ENCODE peak calls at places on chromosomes 16 and 17, in four cellular contexts. F is activated CD4-positive, alpha-beta T cell treated with anti-CD3 and anti-CD28 coated beads for 36 hours; G is GDM1; W is CD8-positive, alpha-beta memory T cell. Z is an unnamed sample.

GRCh38 chr16:85901760-85902365 is 2.9 kb downstream of the IRF8 start:
- DNase-seq in W (no peak), G (no peak), F (no peak), Z (no peak)

GRCh38 chr16:69057400-69058378 is 47.8 kb upstream of the HAS3 start:
- DNase-seq in W (no peak), G (peak), F (no peak), Z (peak)

GRCh38 chr17:80705988-80706387 is 161.3 kb downstream of the RPTOR start:
- DNase-seq in F (no peak), G (no peak), W (no peak), Z (no peak)

GRCh38 chr17:67559381-67559966 is 158.3 kb upstream of the NOL11 start:
- DNase-seq in G (no peak), F (peak), W (no peak), Z (no peak)

GRCh38 chr17:37844158-37844976 is 79.8 kb upstream of the TBC1D3K start:
- DNase-seq in W (peak), G (peak), F (peak), Z (peak)

GRCh38 chr17:17570207-17570797 is 21.2 kb downstream of the PEMT start:
- DNase-seq in F (no peak), W (no peak), G (no peak), Z (no peak)

GRCh38 chr17:77072670-77073069 is 68.1 kb upstream of the SEC14L1 start:
- DNase-seq in W (no peak), G (no peak), F (no peak), Z (no peak)

GRCh38 chr16:56708821-56709685 is 20.9 kb upstream of the NUP93 start:
- DNase-seq in W (peak), F (peak), G (no peak), Z (no peak)

GRCh38 chr16:50472472-50472871 is 75.7 kb upstream of the NKD1 start:
- DNase-seq in F (no peak), W (no peak), G (no peak), Z (no peak)

GRCh38 chr16:21162661-21163151 is 4.2 kb downstream of the LDAF1 start:
- DNase-seq in W (no peak), F (no peak), G (no peak), Z (no peak)

GRCh38 chr17:36931697-36932382 is 5.4 kb upstream of the LHX1 start:
- DNase-seq in F (no peak), W (no peak), G (no peak), Z (no peak)

GRCh38 chr17:45705123-45706009 is 78.8 kb upstream of the CRHR1 start:
- DNase-seq in W (no peak), F (peak), G (no peak), Z (peak)

GRCh38 chr17:81635431-81635830 is 1.5 kb downstream of the NPLOC4 start:
- DNase-seq in F (no peak), G (no peak), W (no peak), Z (no peak)